ENCODE peak calls at places on chromosomes 13 and 19, in four cellular contexts. J is WTC11, H is A549, Q is SK-N-SH. Z is an unnamed sample.

GRCh38 chr13:46136688-46137087 is 31.9 kb upstream of the CPB2 start:
- DNase-seq in J (no peak), H (no peak), Q (no peak), Z (no peak)

GRCh38 chr13:24610956-24611355 is 69.3 kb upstream of the ATP12A start:
- DNase-seq in J (no peak), H (no peak), Q (no peak), Z (no peak)

GRCh38 chr19:45863335-45863839 is 440 bp upstream of the SYMPK start:
- DNase-seq in J (no peak), H (no peak), Q (no peak), Z (no peak)

GRCh38 chr19:5134683-5135082 is 165.8 kb downstream of the KDM4B start:
- DNase-seq in J (no peak), H (no peak), Q (no peak), Z (no peak)

GRCh38 chr19:13163609-13164364 is 13.6 kb downstream of the IER2 start:
- DNase-seq in J (peak; percentile 80), H (no peak), Q (peak; percentile 94), Z (peak; percentile 60)

GRCh38 chr19:56727731-56728130 is 56.2 kb upstream of the ZNF835 start:
- DNase-seq in J (no peak), H (no peak), Q (no peak), Z (no peak)

GRCh38 chr19:47228937-47229673 is 1.9 kb downstream of the BBC3 start:
- DNase-seq in J (no peak), H (no peak), Q (no peak), Z (peak; percentile 32)

GRCh38 chr13:109331898-109332297 is 454.5 kb downstream of the IRS2 start:
- DNase-seq in J (no peak), H (no peak), Q (peak; percentile 50), Z (no peak)

GRCh38 chr13:77267362-77267761 is 59.5 kb downstream of the MYCBP2 start:
- DNase-seq in J (no peak), H (no peak), Q (no peak), Z (no peak)

GRCh38 chr13:102825400-102825799 is 20.4 kb upstream of the ERCC5 start:
- DNase-seq in J (no peak), H (no peak), Q (no peak), Z (no peak)

GRCh38 chr13:105587786-105588185 is 947.7 kb downstream of the EFNB2 start:
- DNase-seq in J (no peak), H (peak; percentile 14), Q (no peak), Z (no peak)

GRCh38 chr19:17292301-17293074 is 10.7 kb downstream of the ABHD8 start:
- DNase-seq in J (peak; percentile 92), H (peak; percentile 92), Q (peak; percentile 93), Z (peak; percentile 51)

DNA sequence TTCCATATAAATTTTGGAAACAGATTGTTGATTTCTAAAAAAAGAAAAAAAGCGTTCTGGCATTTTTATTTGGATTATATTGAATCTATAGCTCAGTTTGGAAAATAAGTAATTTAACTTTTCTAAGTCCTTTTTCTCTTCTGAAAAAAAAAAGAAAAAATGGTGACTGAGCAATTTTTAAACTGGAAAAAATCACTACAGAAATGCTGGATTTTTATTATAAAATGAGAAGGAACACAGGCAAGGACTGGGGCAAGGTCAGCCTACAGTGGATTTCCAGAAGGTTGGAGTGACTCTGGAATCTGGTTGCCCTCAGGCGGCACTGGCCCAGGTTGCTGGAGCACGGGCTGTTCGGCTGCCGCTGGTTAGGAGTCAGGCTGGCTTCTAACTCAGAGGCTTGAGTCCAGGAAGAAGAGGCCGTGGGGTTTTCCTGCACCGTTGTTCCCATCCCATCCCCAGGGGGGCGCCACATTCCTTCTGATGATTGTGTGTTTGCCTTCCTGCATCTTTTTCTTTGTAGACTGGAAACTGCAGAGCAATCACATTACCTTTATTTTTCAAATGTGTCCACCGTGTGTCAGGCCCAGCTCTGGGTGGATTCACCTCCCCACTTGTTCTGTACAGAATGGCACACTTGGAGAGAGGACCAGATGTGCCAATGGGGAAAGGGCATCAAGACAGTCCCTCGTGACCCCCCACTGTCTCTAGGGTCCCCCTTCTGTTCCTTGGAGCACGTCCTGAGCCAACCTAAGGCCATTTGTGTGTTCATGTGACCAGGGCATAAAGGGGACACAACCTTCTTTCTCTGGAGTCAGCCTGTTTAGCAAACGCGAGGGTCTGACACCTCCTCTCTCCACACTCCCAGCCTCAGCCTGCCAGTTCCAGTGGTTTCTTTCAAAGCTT is 44.5 kb upstream of the GTF3A start:
- DNase-seq in J (peak; percentile 85), H (peak; percentile 35), Q (peak; percentile 69), Z (peak; percentile 60)
- TF ChIP-seq USF2 in J (peak; percentile 8), H (no peak), Q (no peak), Z (no peak)

GRCh38 chr19:35773020-35773809 is 2.1 kb upstream of the ARHGAP33 start:
- DNase-seq in J (no peak), H (peak; percentile 82), Q (no peak), Z (no peak)
- TF ChIP-seq USF2 in J (no peak), H (no peak), Q (no peak), Z (no peak)

DNA sequence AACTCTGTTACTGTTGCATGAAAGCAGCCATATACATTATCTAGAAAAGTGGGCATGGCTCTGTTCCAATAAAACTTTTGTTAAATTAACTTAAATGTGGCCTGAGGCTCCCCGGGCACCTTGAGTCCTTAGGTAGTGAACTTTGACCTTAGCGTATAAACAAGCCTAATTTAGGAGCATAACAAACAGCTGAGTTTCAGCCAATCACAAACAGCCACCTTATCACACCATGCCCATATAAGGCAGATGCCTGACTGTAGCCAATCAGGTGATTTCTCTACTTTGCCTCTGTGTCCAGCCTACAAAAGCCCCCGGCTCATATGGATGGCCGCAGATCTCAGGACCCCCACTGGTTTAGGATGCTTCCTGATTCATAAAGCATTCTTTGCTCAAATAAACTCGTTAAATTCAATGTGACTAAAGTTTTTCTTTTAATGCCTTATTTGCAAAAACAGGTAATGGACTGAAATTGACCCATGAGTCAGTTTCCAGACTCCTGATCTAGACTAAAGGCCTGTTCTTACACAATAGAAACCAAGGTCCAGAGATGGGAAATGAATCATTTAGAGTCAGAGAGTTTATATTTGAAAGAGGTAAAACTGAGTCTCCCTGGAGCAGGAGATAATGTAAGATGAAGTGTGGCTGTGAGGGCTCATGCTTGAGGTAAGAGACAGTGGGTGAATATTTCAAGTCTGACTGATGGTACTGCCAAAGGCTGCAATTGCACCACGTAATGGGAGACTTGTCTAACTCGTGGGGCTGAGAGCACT is 130.2 kb downstream of the FGF9 start:
- DNase-seq in J (no peak), H (no peak), Q (no peak), Z (peak; percentile 16)
- TF ChIP-seq USF2 in J (no peak), H (no peak), Q (no peak), Z (no peak)

DNA sequence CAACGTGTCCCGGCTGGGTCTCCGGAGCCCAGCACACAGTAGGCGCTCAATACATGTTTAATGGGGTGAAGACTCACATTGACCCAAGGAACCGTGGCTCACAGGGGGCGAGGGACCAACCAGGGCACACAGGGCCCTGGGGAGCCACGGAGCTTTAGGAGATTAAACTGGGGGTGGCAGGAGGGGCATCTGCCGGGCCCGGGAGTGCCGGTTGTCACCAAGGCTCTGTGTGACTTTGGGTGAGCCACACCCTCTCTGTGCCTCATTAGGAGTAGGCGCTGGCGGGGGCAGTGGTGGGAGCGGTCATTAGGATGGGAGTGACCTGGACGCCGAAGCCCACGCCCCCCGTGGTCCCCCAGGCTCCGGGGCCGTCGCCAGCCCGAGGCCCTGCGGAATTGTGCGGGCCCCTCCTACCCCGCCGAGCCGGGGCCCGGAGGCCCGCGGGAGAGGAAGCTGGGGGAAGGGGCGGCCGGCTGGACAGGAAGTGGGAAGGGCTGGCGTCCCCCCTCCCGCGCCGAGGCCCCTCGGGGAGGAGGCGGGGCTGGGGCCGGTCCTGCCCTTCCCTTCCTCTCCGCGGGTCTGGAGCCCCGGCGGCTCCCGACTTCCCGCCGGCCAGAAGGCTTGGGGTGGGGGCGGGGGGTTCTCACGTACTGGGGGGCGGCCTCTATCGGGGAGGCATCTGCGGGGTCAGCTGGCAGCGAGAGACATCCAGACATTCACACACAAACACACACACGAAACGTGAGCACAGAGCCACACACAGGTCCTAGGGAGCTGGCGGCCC is 1.8 kb upstream of the SSBP4 start:
- DNase-seq in J (peak; percentile 85), H (no peak), Q (peak; percentile 91), Z (peak; percentile 63)
- TF ChIP-seq USF2 in J (no peak), H (no peak), Q (no peak), Z (no peak)

GRCh38 chr19:58356971-58357797 is 3.9 kb upstream of the A1BG start:
- DNase-seq in J (no peak), H (no peak), Q (no peak), Z (no peak)

GRCh38 chr19:58356236-58356970 is 3.1 kb upstream of the A1BG start:
- DNase-seq in J (peak; percentile 27), H (no peak), Q (no peak), Z (no peak)

GRCh38 chr19:58355215-58355796 is 2.0 kb upstream of the A1BG start:
- DNase-seq in J (no peak), H (no peak), Q (no peak), Z (no peak)

GRCh38 chr19:58354478-58355030 is 1.3 kb upstream of the A1BG start:
- DNase-seq in J (no peak), H (no peak), Q (no peak), Z (no peak)

GRCh38 chr19:58355891-58356235 is 2.6 kb upstream of the A1BG start:
- DNase-seq in J (no peak), H (no peak), Q (no peak), Z (no peak)
- TF ChIP-seq USF2 in J (no peak), H (no peak), Q (no peak), Z (no peak)

DNA sequence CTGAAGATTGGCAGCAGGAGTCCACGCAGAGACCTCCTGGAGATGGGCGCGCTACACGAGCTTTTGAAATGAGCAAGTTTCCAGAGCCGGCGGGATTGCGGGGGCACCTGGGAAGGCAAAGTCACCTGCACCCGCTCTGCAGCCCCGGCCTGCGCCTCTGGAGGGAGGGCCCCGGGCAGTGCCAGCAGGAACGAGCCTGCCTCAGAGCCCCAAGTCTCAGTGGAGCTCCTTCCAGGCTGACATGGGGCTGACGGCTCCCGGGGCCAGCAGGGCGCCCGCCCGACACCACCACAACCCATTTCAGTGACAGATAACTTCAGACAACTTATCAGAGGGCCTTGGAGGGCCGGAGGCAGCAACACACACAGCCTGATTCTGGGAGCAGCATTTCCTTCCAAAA is 45.0 kb downstream of the RASA3 start:
- DNase-seq in J (peak; percentile 9), H (no peak), Q (no peak), Z (no peak)
- TF ChIP-seq USF2 in J (no peak), H (no peak), Q (no peak), Z (no peak)

GRCh38 chr13:79988573-79988972 is 352.4 kb downstream of the SPRY2 start:
- DNase-seq in J (no peak), H (no peak), Q (no peak), Z (no peak)
- TF ChIP-seq USF2 in J (no peak), H (no peak), Q (no peak), Z (no peak)

DNA sequence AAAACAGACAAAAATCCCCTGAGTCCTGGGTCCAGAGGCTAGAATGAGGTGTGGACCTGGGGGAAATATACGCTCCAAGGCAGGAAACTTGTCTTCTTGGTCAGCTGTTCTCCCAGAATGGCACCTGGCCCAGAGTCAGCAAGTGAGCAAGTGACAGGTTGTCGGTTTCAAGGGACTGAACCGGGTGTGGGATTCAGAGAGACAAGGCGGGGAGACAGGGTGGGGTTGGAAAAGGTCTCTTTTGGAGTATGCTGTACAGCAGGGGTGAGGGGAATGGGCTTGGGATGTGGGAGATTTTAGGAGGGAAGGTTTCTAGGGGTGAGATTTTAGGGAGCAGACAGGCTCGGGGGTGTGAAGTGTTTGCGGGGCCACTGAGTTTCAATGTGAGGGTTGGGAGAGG is 83.3 kb downstream of the RYR1 start:
- DNase-seq in J (no peak), H (no peak), Q (no peak), Z (no peak)
- TF ChIP-seq USF2 in J (no peak), H (no peak), Q (no peak), Z (no peak)

Z was measured in HepG2.